ENCODE peak calls at places on chromosomes 6 and 20, in five cellular contexts. M is right lobe of liver, Z is pancreas, H is stomach, Y is mammary epithelial cell. U is an unnamed sample.

GRCh38 chr6:114569643-114570042 is 226.8 kb upstream of the HS3ST5 start:
- DNase-seq in M (no peak), Z (no peak), H (no peak), Y (no peak), U (no peak)

GRCh38 chr20:17345321-17345720 is 118.5 kb downstream of the PCSK2 start:
- DNase-seq in M (no peak), Z (no peak), H (no peak), Y (no peak), U (no peak)

GRCh38 chr6:7727951-7728854 is 2.3 kb downstream of the BMP6 start:
- DNase-seq in M (peak; percentile 34), Z (peak; percentile 15), H (no peak), Y (peak; percentile 20), U (no peak)

GRCh38 chr6:108524528-108525218 is 36.0 kb upstream of the FOXO3 start:
- DNase-seq in M (no peak), Z (no peak), H (no peak), Y (no peak), U (no peak)

GRCh38 chr20:21550587-21550986 is 36.7 kb upstream of the NKX2-2 start:
- DNase-seq in M (no peak), Z (no peak), H (no peak), Y (no peak), U (no peak)

GRCh38 chr20:4795394-4795793 is 73.7 kb downstream of the PRND start:
- DNase-seq in M (no peak), Z (no peak), H (no peak), Y (peak; percentile 62), U (peak; percentile 66)

GRCh38 chr20:18019068-18019467 is 38.6 kb downstream of the OVOL2 start:
- DNase-seq in M (no peak), Z (no peak), H (no peak), Y (no peak), U (no peak)

GRCh38 chr6:16524380-16524707 is 236.9 kb downstream of the ATXN1 start:
- DNase-seq in M (no peak), Z (no peak), H (no peak), Y (peak; percentile 44), U (no peak)

GRCh38 chr20:45948742-45949541 is 14.5 kb downstream of the PCIF1 start:
- DNase-seq in M (no peak), Z (no peak), H (no peak), Y (no peak), U (no peak)

GRCh38 chr20:37192137-37192854 is 12.9 kb upstream of the MROH8 start:
- DNase-seq in M (peak; percentile 84), Z (peak; percentile 93), H (peak; percentile 93), Y (peak; percentile 67), U (peak; percentile 91)

GRCh38 chr20:45440424-45440823 is 24.5 kb downstream of the PIGT start:
- DNase-seq in M (no peak), Z (no peak), H (no peak), Y (no peak), U (no peak)

GRCh38 chr6:101994521-101994920 is 601.0 kb downstream of the GRIK2 start:
- DNase-seq in M (no peak), Z (no peak), H (no peak), Y (no peak), U (no peak)

GRCh38 chr6:134740473-134741192 is 209.3 kb downstream of the ALDH8A1 start:
- DNase-seq in M (no peak), Z (no peak), H (no peak), Y (peak; percentile 12), U (no peak)

GRCh38 chr6:12012231-12012565 is at the start of gene HIVEP1:
- DNase-seq in M (no peak), Z (peak; percentile 63), H (peak; percentile 31), Y (no peak), U (no peak)

GRCh38 chr6:144294016-144294415 is 8.9 kb downstream of the UTRN start:
- DNase-seq in M (no peak), Z (no peak), H (no peak), Y (peak; percentile 50), U (no peak)

GRCh38 chr6:89313006-89313405 is 2.1 kb downstream of the GABRR2 start:
- DNase-seq in M (no peak), Z (no peak), H (no peak), Y (peak; percentile 36), U (no peak)

GRCh38 chr6:163706688-163707087 is 292.2 kb downstream of the QKI start:
- DNase-seq in M (no peak), Z (no peak), H (no peak), Y (no peak), U (no peak)

GRCh38 chr20:21809961-21810523 is 104.6 kb downstream of the PAX1 start:
- DNase-seq in M (no peak), Z (no peak), H (no peak), Y (no peak), U (no peak)

GRCh38 chr6:53671111-53671510 is 5.6 kb upstream of the KLHL31 start:
- DNase-seq in M (no peak), Z (no peak), H (no peak), Y (no peak), U (no peak)

GRCh38 chr20:62819494-62820174 is 2.8 kb downstream of the COL9A3 start:
- DNase-seq in M (no peak), Z (peak; percentile 40), H (no peak), Y (no peak), U (no peak)

GRCh38 chr6:104955491-104955890 is 1.4 kb upstream of the LIN28B start:
- DNase-seq in M (no peak), Z (no peak), H (no peak), Y (no peak), U (no peak)

GRCh38 chr6:28587011-28587745 is 61.5 kb downstream of the GPX5 start:
- DNase-seq in M (peak; percentile 76), Z (peak; percentile 79), H (peak; percentile 73), Y (peak; percentile 83), U (no peak)

GRCh38 chr20:59421089-59421488 is 120.7 kb downstream of the EDN3 start:
- DNase-seq in M (no peak), Z (no peak), H (no peak), Y (no peak), U (no peak)

GRCh38 chr20:35039146-35039545 is 53.5 kb downstream of the TRPC4AP start:
- DNase-seq in M (no peak), Z (no peak), H (peak; percentile 38), Y (peak; percentile 86), U (no peak)

GRCh38 chr20:63087872-63088680 is 81.3 kb upstream of the BHLHE23 start:
- DNase-seq in M (peak; percentile 5), Z (peak; percentile 4), H (no peak), Y (no peak), U (no peak)

GRCh38 chr6:74073896-74074295 is 377.9 kb downstream of the CD109 start:
- DNase-seq in M (no peak), Z (no peak), H (no peak), Y (no peak), U (no peak)

GRCh38 chr20:10217517-10218410 is 866 bp upstream of the SNAP25 start:
- DNase-seq in M (peak; percentile 35), Z (peak; percentile 16), H (no peak), Y (peak; percentile 50), U (peak; percentile 83)

GRCh38 chr20:25136643-25137559 is 55.0 kb upstream of the VSX1 start:
- DNase-seq in M (no peak), Z (peak; percentile 70), H (no peak), Y (peak; percentile 77), U (peak; percentile 82)

GRCh38 chr6:121652223-121652622 is 216.8 kb downstream of the GJA1 start:
- DNase-seq in M (no peak), Z (no peak), H (no peak), Y (no peak), U (no peak)
- H3K27ac ChIP-seq in M (no peak overlapping the region), Z (no peak overlapping the region), H (peak overlapping the region; percentile 51), Y (no peak overlapping the region), U (peak overlapping the region; percentile 60)

DNA sequence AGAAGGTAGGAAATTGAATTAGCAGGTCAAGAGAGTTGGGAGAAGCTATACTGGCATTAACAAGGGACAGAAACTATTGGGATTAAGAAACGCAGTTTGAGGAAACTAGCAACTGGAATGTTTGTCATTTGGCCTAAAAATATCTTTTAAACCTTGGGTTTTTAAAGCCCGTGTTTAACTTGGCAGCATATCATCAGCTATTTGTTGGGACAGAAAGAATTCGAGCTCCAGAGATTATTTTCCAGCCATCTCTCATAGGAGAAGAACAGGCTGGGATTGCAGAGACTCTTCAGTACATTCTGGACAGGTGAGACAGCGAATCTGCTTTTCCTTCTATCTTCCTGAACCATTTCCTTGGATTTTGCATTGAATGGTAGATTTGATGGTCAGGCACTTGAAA is 17.8 kb downstream of the ACTR5 start:
- DNase-seq in M (no peak), Z (no peak), H (no peak), Y (no peak), U (no peak)
- TF ChIP-seq CTCF in M (no peak), Z (no peak), H (no peak), Y (no peak), U (no peak)

DNA sequence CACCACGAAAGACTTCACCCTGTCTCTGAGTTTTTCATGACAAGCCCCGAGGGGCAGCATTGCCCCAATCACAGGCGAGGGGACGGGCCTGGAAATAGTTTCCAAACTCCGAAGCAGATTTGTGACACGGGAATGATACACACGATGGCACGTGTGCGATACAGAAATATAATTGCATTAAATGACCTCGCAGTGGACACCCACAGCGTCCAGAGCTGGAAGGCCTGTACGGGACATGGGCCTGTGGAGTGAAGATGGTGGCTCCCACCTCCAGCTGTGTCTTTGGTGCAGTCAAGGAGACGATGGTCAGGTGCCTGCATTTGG is 43.0 kb downstream of the PMEPA1 start:
- DNase-seq in M (no peak), Z (peak; percentile 5), H (no peak), Y (no peak), U (no peak)
- H3K4me3 ChIP-seq in M (no peak overlapping the region), Z (no peak overlapping the region), H (no peak overlapping the region), Y (no peak overlapping the region), U (no peak overlapping the region)

GRCh38 chr20:47315339-47315662 is 41.2 kb downstream of the ZMYND8 start:
- DNase-seq in M (no peak), Z (no peak), H (no peak), Y (no peak), U (no peak)
- H3K27ac ChIP-seq in M (peak overlapping the region; percentile 24), Z (no peak overlapping the region), H (peak overlapping the region; percentile 97), Y (peak overlapping the region; percentile 95), U (peak overlapping the region; percentile 94)

GRCh38 chr6:119243657-119244056 is 105.9 kb downstream of the MAN1A1 start:
- DNase-seq in M (no peak), Z (no peak), H (no peak), Y (no peak), U (no peak)

GRCh38 chr6:119241124-119241491 is 108.5 kb downstream of the MAN1A1 start:
- DNase-seq in M (no peak), Z (no peak), H (no peak), Y (no peak), U (no peak)

GRCh38 chr6:119243037-119243436 is 106.5 kb downstream of the MAN1A1 start:
- DNase-seq in M (no peak), Z (no peak), H (no peak), Y (no peak), U (no peak)

GRCh38 chr6:119240257-119241123 is 109.1 kb downstream of the MAN1A1 start:
- DNase-seq in M (no peak), Z (no peak), H (no peak), Y (no peak), U (no peak)

GRCh38 chr6:119241540-119242309 is 107.8 kb downstream of the MAN1A1 start:
- DNase-seq in M (no peak), Z (no peak), H (no peak), Y (no peak), U (no peak)
- TF ChIP-seq CTCF in M (no peak), Z (no peak), H (no peak), Y (no peak), U (no peak)

GRCh38 chr6:30830438-30830837 is 53.9 kb upstream of the DDR1 start:
- DNase-seq in M (no peak), Z (no peak), H (no peak), Y (no peak), U (no peak)
- H3K4me3 ChIP-seq in M (no peak overlapping the region), Z (no peak overlapping the region), H (no peak overlapping the region), Y (no peak overlapping the region), U (no peak overlapping the region)

GRCh38 chr6:170420264-170420663 is 113.7 kb downstream of the FAM120B start:
- DNase-seq in M (no peak), Z (no peak), H (no peak), Y (no peak), U (no peak)
- H3K27ac ChIP-seq in M (no peak overlapping the region), Z (no peak overlapping the region), H (no peak overlapping the region), Y (no peak overlapping the region), U (no peak overlapping the region)